ENCODE peak calls at places on chromosomes 13 and 19, in five cellular contexts. K is sigmoid colon, F is prostate gland, A is fibroblast of mammary gland, G is astrocyte of the spinal cord. Q is an unnamed sample.
A peak's percentile ranks its signal among the peaks of the same experiment; 100 is the strongest.

GRCh38 chr13:105342421-105342820 is 1193.0 kb downstream of the EFNB2 start:
- DNase-seq in K (no peak), G (no peak), F (no peak), A (no peak), Q (no peak)

GRCh38 chr19:3637621-3638020 is 11.0 kb upstream of the CACTIN start:
- DNase-seq in A (no peak), G (no peak), K (no peak), F (no peak), Q (no peak)

GRCh38 chr13:34731486-34731885 is 210.6 kb upstream of the NBEA start:
- DNase-seq in A (no peak), K (no peak), F (no peak), G (no peak), Q (no peak)

GRCh38 chr13:97848886-97849285 is 104.6 kb upstream of the IPO5 start:
- DNase-seq in K (no peak), G (no peak), F (no peak), A (no peak), Q (no peak)

GRCh38 chr13:98886587-98886986 is 91.3 kb downstream of the DOCK9 start:
- DNase-seq in K (no peak), G (no peak), A (no peak), F (no peak), Q (no peak)

GRCh38 chr19:45598267-45599011 is 3.6 kb downstream of the GPR4 start:
- DNase-seq in F (no peak), K (no peak), A (peak; percentile 19), G (no peak), Q (no peak)

GRCh38 chr19:48878219-48879024 is 6.2 kb downstream of the PPP1R15A start:
- DNase-seq in K (no peak), F (no peak), A (no peak), G (no peak), Q (peak; percentile 36)

GRCh38 chr13:41075034-41075433 is 13.7 kb downstream of the WBP4 start:
- DNase-seq in G (peak; percentile 37), K (no peak), F (peak; percentile 14), A (peak; percentile 56), Q (peak; percentile 39)

GRCh38 chr19:32404213-32404938 is 1.2 kb upstream of the DPY19L3 start:
- DNase-seq in K (no peak), F (no peak), A (peak; percentile 29), G (no peak), Q (no peak)

GRCh38 chr19:39518975-39519374 is 4.0 kb downstream of the SELENOV start:
- DNase-seq in F (no peak), K (no peak), G (no peak), A (no peak), Q (no peak)

GRCh38 chr19:35493971-35494370 is 3.7 kb upstream of the KRTDAP start:
- DNase-seq in F (no peak), G (no peak), A (no peak), K (no peak), Q (no peak)

GRCh38 chr13:23567792-23568480 is 2.3 kb upstream of the TNFRSF19 start:
- DNase-seq in K (no peak), F (no peak), G (no peak), A (no peak), Q (peak; percentile 36)

GRCh38 chr13:23572836-23573235 is 2.6 kb downstream of the TNFRSF19 start:
- DNase-seq in F (no peak), K (no peak), A (no peak), G (no peak), Q (no peak)

GRCh38 chr13:23570099-23570926 is at the start of gene TNFRSF19:
- DNase-seq in K (no peak), F (peak; percentile 68), A (peak; percentile 86), G (peak; percentile 89), Q (peak; percentile 88)

GRCh38 chr13:23574421-23574820 is 4.2 kb downstream of the TNFRSF19 start:
- DNase-seq in A (no peak), F (no peak), G (no peak), K (no peak), Q (no peak)

DNA sequence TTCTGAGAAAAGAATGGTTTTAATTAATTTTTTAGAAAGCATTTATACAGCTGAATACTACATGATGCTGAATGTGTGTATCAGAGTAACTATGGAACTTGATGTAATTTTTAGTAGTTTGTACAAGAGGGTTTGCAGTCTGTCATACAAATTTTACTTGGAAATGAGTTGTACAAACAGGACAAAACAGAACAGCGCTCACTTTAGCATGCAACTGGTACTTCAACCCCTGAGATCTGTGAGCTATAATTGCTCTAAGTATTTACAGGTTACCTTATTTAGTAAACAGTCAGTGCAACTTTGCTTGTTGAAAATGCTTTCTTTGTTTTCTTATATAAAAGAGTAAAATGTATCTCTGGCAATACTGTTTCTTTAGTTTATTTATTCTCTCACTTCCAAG is 719 bp downstream of the TNFRSF19 start:
- DNase-seq in G (peak; percentile 58), K (no peak), F (no peak), A (peak; percentile 27), Q (peak; percentile 54)
- H3K4me3 ChIP-seq in G (peak overlapping the region; percentile 43), K (peak overlapping the region; percentile 11), F (peak overlapping the region; percentile 13), A (no peak overlapping the region), Q (peak overlapping the region; percentile 62)

GRCh38 chr19:802888-803561 is 5.8 kb downstream of the PTBP1 start:
- DNase-seq in F (no peak), A (no peak), G (no peak), K (no peak), Q (no peak)

GRCh38 chr19:802497-802887 is 5.2 kb downstream of the PTBP1 start:
- DNase-seq in K (no peak), G (peak; percentile 73), A (peak; percentile 39), F (no peak), Q (no peak)

GRCh38 chr19:800360-801029 is 3.2 kb downstream of the PTBP1 start:
- DNase-seq in F (peak; percentile 88), K (no peak), G (no peak), A (peak; percentile 44), Q (no peak)

GRCh38 chr19:801861-802496 is 4.7 kb downstream of the PTBP1 start:
- DNase-seq in A (peak; percentile 71), G (peak; percentile 50), K (peak; percentile 82), F (peak; percentile 61), Q (peak; percentile 33)

GRCh38 chr19:801030-801860 is 4.0 kb downstream of the PTBP1 start:
- DNase-seq in K (peak; percentile 89), F (no peak), G (peak; percentile 45), A (peak; percentile 55), Q (peak; percentile 44)
- TF ChIP-seq CTCF in K (no peak), F (no peak), G (no peak), A (no peak), Q (no peak)

GRCh38 chr19:7596191-7596937 is 701 bp downstream of the CAMSAP3 start:
- DNase-seq in G (no peak), F (no peak), K (no peak), A (no peak), Q (no peak)
- H3K4me3 ChIP-seq in G (no peak overlapping the region), F (peak overlapping the region; percentile 41), K (peak overlapping the region; percentile 31), A (no peak overlapping the region), Q (no peak overlapping the region)

GRCh38 chr13:95698047-95698749 is 21.3 kb downstream of the DNAJC3 start:
- DNase-seq in K (no peak), A (peak; percentile 24), F (no peak), G (no peak), Q (no peak)

DNA sequence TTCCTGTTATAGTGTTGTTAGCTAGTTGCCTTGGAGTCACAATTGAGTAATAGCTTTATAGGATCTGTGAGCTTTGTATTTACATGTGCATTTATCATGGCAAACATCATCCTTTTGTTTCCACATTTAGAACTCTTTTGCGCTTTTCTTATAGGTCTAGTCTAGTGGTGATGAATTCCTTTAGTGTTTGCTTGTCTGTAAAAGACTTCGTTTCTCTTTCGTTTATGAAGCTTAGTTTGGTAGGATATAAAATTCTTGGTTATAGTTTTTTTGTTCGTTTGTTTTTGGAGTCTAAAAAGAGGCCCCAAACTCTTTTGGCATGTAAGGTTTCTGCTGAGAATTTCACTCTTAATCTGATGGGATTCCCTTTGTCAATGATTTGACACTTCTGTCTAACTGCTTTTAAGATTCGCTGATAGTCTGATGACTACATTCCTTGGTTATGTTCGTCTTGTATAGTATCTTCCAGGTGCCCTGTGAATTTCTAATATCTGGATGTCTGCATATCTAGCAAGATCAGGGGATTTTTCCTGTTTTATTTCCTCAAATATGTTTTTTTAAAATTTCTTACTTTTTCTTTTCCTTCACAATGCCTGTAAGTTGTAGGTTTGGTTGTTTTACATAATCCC is 20.2 kb downstream of the DNAJC3 start:
- DNase-seq in K (no peak), G (no peak), F (no peak), A (no peak), Q (no peak)
- TF ChIP-seq CTCF in K (no peak), G (no peak), F (no peak), A (no peak), Q (no peak)

GRCh38 chr13:111203742-111204386 is 88.8 kb downstream of the ARHGEF7 start:
- DNase-seq in K (no peak), A (no peak), F (no peak), G (no peak), Q (no peak)
- H3K4me3 ChIP-seq in K (no peak overlapping the region), A (peak overlapping the region; percentile 21), F (no peak overlapping the region), G (peak overlapping the region; percentile 34), Q (no peak overlapping the region)

GRCh38 chr13:102667911-102668310 is 26.9 kb downstream of the METTL21C start:
- DNase-seq in K (no peak), F (no peak), G (no peak), A (no peak), Q (no peak)
- TF ChIP-seq CTCF in K (no peak), F (no peak), G (no peak), A (no peak), Q (no peak)

DNA sequence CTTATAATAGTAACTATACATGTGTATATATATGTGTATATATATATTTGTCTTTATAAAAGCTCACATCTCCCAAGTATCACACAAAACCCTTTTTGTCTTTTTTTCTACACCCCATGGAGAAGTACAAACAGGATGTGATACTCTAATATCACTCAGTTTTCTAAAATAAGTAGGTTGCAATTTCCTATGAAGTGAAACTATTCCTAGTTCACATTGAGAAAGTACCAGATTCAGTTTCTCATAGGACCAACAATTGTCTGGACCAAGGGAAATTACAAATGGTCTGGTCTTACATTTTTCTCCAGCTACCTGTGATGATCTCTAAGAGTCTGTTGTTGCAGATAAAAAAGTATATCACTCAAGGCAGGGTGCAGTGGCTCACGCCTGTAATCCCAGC is 17.9 kb upstream of the LILRB1 start:
- DNase-seq in G (no peak), F (no peak), K (no peak), A (no peak), Q (no peak)
- H3K4me3 ChIP-seq in G (no peak overlapping the region), F (no peak overlapping the region), K (no peak overlapping the region), A (no peak overlapping the region), Q (no peak overlapping the region)

Q was measured in AG10803.